ENCODE peak calls at places on chromosomes 12 and 14, in nine cellular contexts. L is astrocyte of the spinal cord; X is right cardiac atrium; D is effector CD4-positive, alpha-beta T cell; H is LoVo; K is stimulated activated naive CD4-positive, alpha-beta T cell; B is KBM-7; Q is stimulated activated CD4-positive, alpha-beta T cell treated with anti-CD3 and anti-CD28 coated beads, Interleukin-1b, Interleukin-23, amount 100 ng/mL, for 1 hour; F is HS-27A. N is an unnamed sample.

GRCh38 chr12:83477289-83477688 is 790.6 kb downstream of the TMTC2 start:
- DNase-seq in L (no peak), X (no peak), D (no peak), H (no peak), K (no peak), B (no peak), Q (no peak), F (no peak), N (no peak)

GRCh38 chr14:56514663-56515371 is 64.8 kb upstream of the TMEM260 start:
- DNase-seq in L (peak), X (no peak), D (no peak), H (no peak), K (no peak), B (no peak), Q (no peak), F (no peak), N (no peak)

GRCh38 chr14:61106627-61107147 is 125.6 kb downstream of the SLC38A6 start:
- DNase-seq in L (no peak), X (no peak), D (no peak), H (no peak), K (no peak), B (no peak), Q (no peak), F (no peak), N (no peak)

GRCh38 chr14:39025810-39026627 is 77.0 kb downstream of the SEC23A start:
- DNase-seq in L (peak), X (no peak), D (no peak), H (no peak), K (no peak), B (peak), Q (no peak), F (no peak), N (no peak)

GRCh38 chr14:72741836-72742681 is 151.8 kb downstream of the DPF3 start:
- DNase-seq in L (no peak), X (no peak), D (no peak), H (no peak), K (no peak), B (no peak), Q (no peak), F (no peak), N (no peak)

GRCh38 chr12:5232291-5232690 is 188.6 kb downstream of the KCNA5 start:
- DNase-seq in L (no peak), X (no peak), D (no peak), H (no peak), K (no peak), B (no peak), Q (no peak), F (no peak), N (no peak)

GRCh38 chr12:109981311-109981710 is 14.9 kb downstream of the GIT2 start:
- DNase-seq in L (no peak), X (no peak), D (peak), H (no peak), K (no peak), B (no peak), Q (no peak), F (no peak), N (no peak)

GRCh38 chr14:88013750-88014349 is 8.9 kb downstream of the GPR65 start:
- DNase-seq in L (peak), X (peak), D (peak), H (peak), K (no peak), B (peak), Q (no peak), F (no peak), N (no peak)

GRCh38 chr14:73102806-73103497 is 33.4 kb upstream of the PSEN1 start:
- DNase-seq in L (no peak), X (no peak), D (no peak), H (no peak), K (no peak), B (no peak), Q (no peak), F (no peak), N (no peak)

GRCh38 chr12:106353178-106353577 is 4.4 kb upstream of the POLR3B start:
- DNase-seq in L (no peak), X (no peak), D (no peak), H (no peak), K (no peak), B (no peak), Q (no peak), F (no peak), N (no peak)

GRCh38 chr14:90893028-90893427 is 76.8 kb upstream of the TTC7B start:
- DNase-seq in L (no peak), X (no peak), D (no peak), H (no peak), K (no peak), B (no peak), Q (no peak), F (no peak), N (no peak)

GRCh38 chr12:27573972-27574371 is 50.0 kb downstream of the PPFIBP1 start:
- DNase-seq in L (peak), X (no peak), D (no peak), H (peak), K (no peak), B (no peak), Q (no peak), F (peak), N (no peak)

GRCh38 chr14:26729851-26730250 is 132.0 kb upstream of the NOVA1 start:
- DNase-seq in L (peak), X (no peak), D (no peak), H (no peak), K (no peak), B (no peak), Q (no peak), F (no peak), N (no peak)

GRCh38 chr12:70774055-70774454 is 136.8 kb upstream of the PTPRB start:
- DNase-seq in L (peak), X (no peak), D (no peak), H (no peak), K (no peak), B (no peak), Q (no peak), F (no peak), N (no peak)

GRCh38 chr12:114504311-114504710 is 98.4 kb upstream of the TBX5 start:
- DNase-seq in L (no peak), X (no peak), D (no peak), H (no peak), K (no peak), B (no peak), Q (no peak), F (no peak), N (no peak)

GRCh38 chr14:99389171-99389826 is 91.4 kb downstream of the SETD3 start:
- DNase-seq in L (peak), X (peak), D (no peak), H (peak), K (no peak), B (peak), Q (peak), F (no peak), N (peak)

GRCh38 chr12:25491396-25491948 is 61.6 kb downstream of the LMNTD1 start:
- DNase-seq in L (no peak), X (no peak), D (no peak), H (no peak), K (no peak), B (no peak), Q (no peak), F (no peak), N (no peak)

GRCh38 chr14:75770635-75771034 is 109.6 kb downstream of the TTLL5 start:
- DNase-seq in L (no peak), X (no peak), D (no peak), H (no peak), K (no peak), B (no peak), Q (no peak), F (no peak), N (no peak)

GRCh38 chr12:6819069-6820030 is 2.3 kb upstream of the GPR162 start:
- DNase-seq in L (no peak), X (no peak), D (no peak), H (no peak), K (no peak), B (no peak), Q (no peak), F (no peak), N (no peak)

GRCh38 chr12:3140284-3140683 is 63.1 kb downstream of the TSPAN9 start:
- DNase-seq in L (no peak), X (no peak), D (no peak), H (no peak), K (no peak), B (no peak), Q (no peak), F (no peak), N (no peak)

GRCh38 chr14:103133213-103134140 is 10.2 kb downstream of the TNFAIP2 start:
- DNase-seq in L (no peak), X (peak), D (no peak), H (no peak), K (no peak), B (no peak), Q (no peak), F (no peak), N (no peak)

GRCh38 chr12:78040111-78040510 is 209.4 kb downstream of the NAV3 start:
- DNase-seq in L (no peak), X (no peak), D (no peak), H (no peak), K (no peak), B (no peak), Q (no peak), F (no peak), N (no peak)

GRCh38 chr14:99342906-99343305 is 70.9 kb upstream of the BCL11B start:
- DNase-seq in L (no peak), X (no peak), D (no peak), H (no peak), K (no peak), B (no peak), Q (no peak), F (no peak), N (no peak)

GRCh38 chr14:103391048-103391447 is 5.8 kb downstream of the MARK3 start:
- DNase-seq in L (peak), X (no peak), D (peak), H (peak), K (peak), B (peak), Q (no peak), F (no peak), N (peak)

GRCh38 chr14:21680072-21680471 is 6.5 kb upstream of the OR4E1 start:
- DNase-seq in L (peak), X (no peak), D (no peak), H (no peak), K (no peak), B (no peak), Q (no peak), F (peak), N (no peak)

GRCh38 chr12:3436496-3437060 is 54.4 kb upstream of the PRMT8 start:
- DNase-seq in L (no peak), X (peak), D (no peak), H (no peak), K (no peak), B (no peak), Q (no peak), F (no peak), N (no peak)

GRCh38 chr14:70779667-70780066 is 29.6 kb downstream of the MAP3K9 start:
- DNase-seq in L (no peak), X (peak), D (no peak), H (no peak), K (no peak), B (no peak), Q (no peak), F (no peak), N (no peak)

GRCh38 chr12:7905071-7905470 is 30.9 kb downstream of the SLC2A3 start:
- DNase-seq in L (peak), X (no peak), D (no peak), H (peak), K (no peak), B (peak), Q (no peak), F (no peak), N (no peak)

GRCh38 chr14:95495538-95496025 is 20.9 kb downstream of the SYNE3 start:
- DNase-seq in L (no peak), X (peak), D (no peak), H (no peak), K (no peak), B (peak), Q (no peak), F (no peak), N (no peak)

GRCh38 chr14:55316528-55316927 is 45.3 kb downstream of the FBXO34 start:
- DNase-seq in L (no peak), X (no peak), D (no peak), H (peak), K (no peak), B (no peak), Q (no peak), F (no peak), N (no peak)

GRCh38 chr12:47273191-47273626 is 193.4 kb upstream of the AMIGO2 start:
- DNase-seq in L (no peak), X (no peak), D (no peak), H (no peak), K (no peak), B (no peak), Q (no peak), F (no peak), N (no peak)

GRCh38 chr14:45251912-45252311 is 1.1 kb downstream of the MIS18BP1 start:
- DNase-seq in L (peak), X (no peak), D (no peak), H (peak), K (no peak), B (peak), Q (no peak), F (no peak), N (no peak)

GRCh38 chr12:116919247-116919671 is 8.5 kb downstream of the FBXW8 start:
- DNase-seq in L (no peak), X (no peak), D (no peak), H (no peak), K (no peak), B (peak), Q (no peak), F (no peak), N (no peak)

GRCh38 chr14:94009767-94010166 is 12.7 kb downstream of the CCDC197 start:
- DNase-seq in L (peak), X (no peak), D (no peak), H (no peak), K (no peak), B (no peak), Q (no peak), F (no peak), N (no peak)

GRCh38 chr14:29037428-29037827 is 270.8 kb downstream of the FOXG1 start:
- DNase-seq in L (no peak), X (no peak), D (no peak), H (no peak), K (no peak), B (no peak), Q (no peak), F (no peak), N (no peak)

GRCh38 chr14:72646861-72647528 is 246.9 kb downstream of the DPF3 start:
- DNase-seq in L (peak), X (no peak), D (no peak), H (no peak), K (no peak), B (no peak), Q (no peak), F (no peak), N (no peak)

N was measured in effector CD8-positive, alpha-beta T cell.